ENCODE peak calls at places on chromosomes 4 and X, in six cellular contexts. One of them, this sample, is unnamed.

GRCh38 chr4:169922632-169923276 is 103.4 kb downstream of the MFAP3L start:
- DNase-seq in EH: peak
- DNase-seq in SJSA1: no peak
- DNase-seq in activated gamma-delta T cell treated with Interleukin-2 at 50 U/mL for 16 hours: no peak
- DNase-seq in KG1: no peak
- DNase-seq in bronchial epithelial cell: peak
- DNase-seq in this sample: no peak

GRCh38 chrX:133985164-133986007 is at the start of gene GPC3:
- DNase-seq in EH: peak
- DNase-seq in bronchial epithelial cell: no peak
- DNase-seq in activated gamma-delta T cell treated with Interleukin-2 at 50 U/mL for 16 hours: peak
- DNase-seq in SJSA1: peak
- DNase-seq in KG1: no peak
- DNase-seq in this sample: no peak

GRCh38 chr4:154009191-154009590 is 220.3 kb upstream of the SFRP2 start:
- DNase-seq in activated gamma-delta T cell treated with Interleukin-2 at 50 U/mL for 16 hours: no peak
- DNase-seq in SJSA1: no peak
- DNase-seq in bronchial epithelial cell: peak
- DNase-seq in KG1: no peak
- DNase-seq in EH: peak
- DNase-seq in this sample: no peak

GRCh38 chrX:132173647-132174046 is 45.6 kb downstream of the RAP2C start:
- DNase-seq in SJSA1: no peak
- DNase-seq in activated gamma-delta T cell treated with Interleukin-2 at 50 U/mL for 16 hours: no peak
- DNase-seq in EH: no peak
- DNase-seq in bronchial epithelial cell: no peak
- DNase-seq in KG1: no peak
- DNase-seq in this sample: no peak

GRCh38 chrX:38224160-38224559 is 3.5 kb upstream of the SRPX start:
- DNase-seq in EH: no peak
- DNase-seq in activated gamma-delta T cell treated with Interleukin-2 at 50 U/mL for 16 hours: no peak
- DNase-seq in SJSA1: no peak
- DNase-seq in bronchial epithelial cell: no peak
- DNase-seq in KG1: no peak
- DNase-seq in this sample: no peak

GRCh38 chr4:168558587-168558986 is 61.7 kb downstream of the PALLD start:
- DNase-seq in activated gamma-delta T cell treated with Interleukin-2 at 50 U/mL for 16 hours: no peak
- DNase-seq in KG1: no peak
- DNase-seq in SJSA1: no peak
- DNase-seq in EH: peak
- DNase-seq in bronchial epithelial cell: peak
- DNase-seq in this sample: peak

GRCh38 chrX:40175416-40176255 is 77.9 kb upstream of the BCOR start:
- DNase-seq in activated gamma-delta T cell treated with Interleukin-2 at 50 U/mL for 16 hours: peak
- DNase-seq in SJSA1: peak
- DNase-seq in bronchial epithelial cell: no peak
- DNase-seq in KG1: peak
- DNase-seq in EH: peak
- DNase-seq in this sample: peak

GRCh38 chr4:132003593-132003992 is 1145.5 kb upstream of the PCDH10 start:
- DNase-seq in bronchial epithelial cell: no peak
- DNase-seq in activated gamma-delta T cell treated with Interleukin-2 at 50 U/mL for 16 hours: no peak
- DNase-seq in KG1: no peak
- DNase-seq in SJSA1: no peak
- DNase-seq in EH: no peak
- DNase-seq in this sample: no peak

GRCh38 chr4:136599890-136600289 is 932.4 kb downstream of the PCDH18 start:
- DNase-seq in activated gamma-delta T cell treated with Interleukin-2 at 50 U/mL for 16 hours: no peak
- DNase-seq in bronchial epithelial cell: no peak
- DNase-seq in SJSA1: no peak
- DNase-seq in EH: no peak
- DNase-seq in KG1: no peak
- DNase-seq in this sample: no peak

GRCh38 chrX:45668686-45669443 is 468.2 kb upstream of the DIPK2B start:
- DNase-seq in KG1: no peak
- DNase-seq in bronchial epithelial cell: peak
- DNase-seq in SJSA1: peak
- DNase-seq in activated gamma-delta T cell treated with Interleukin-2 at 50 U/mL for 16 hours: no peak
- DNase-seq in EH: peak
- DNase-seq in this sample: peak

GRCh38 chrX:111270339-111270738 is at the start of gene CAPN6:
- DNase-seq in KG1: no peak
- DNase-seq in bronchial epithelial cell: peak
- DNase-seq in activated gamma-delta T cell treated with Interleukin-2 at 50 U/mL for 16 hours: no peak
- DNase-seq in SJSA1: no peak
- DNase-seq in EH: peak
- DNase-seq in this sample: peak

GRCh38 chrX:129759576-129760061 is 20.1 kb upstream of the SASH3 start:
- DNase-seq in KG1: no peak
- DNase-seq in activated gamma-delta T cell treated with Interleukin-2 at 50 U/mL for 16 hours: peak
- DNase-seq in bronchial epithelial cell: peak
- DNase-seq in SJSA1: peak
- DNase-seq in EH: peak
- DNase-seq in this sample: peak

GRCh38 chrX:106952988-106953387 is 32.8 kb downstream of the CLDN2 start:
- DNase-seq in SJSA1: no peak
- DNase-seq in activated gamma-delta T cell treated with Interleukin-2 at 50 U/mL for 16 hours: no peak
- DNase-seq in EH: peak
- DNase-seq in KG1: no peak
- DNase-seq in bronchial epithelial cell: peak
- DNase-seq in this sample: peak

GRCh38 chr4:183610613-183611012 is 48.4 kb downstream of the RWDD4 start:
- DNase-seq in activated gamma-delta T cell treated with Interleukin-2 at 50 U/mL for 16 hours: no peak
- DNase-seq in bronchial epithelial cell: no peak
- DNase-seq in SJSA1: no peak
- DNase-seq in KG1: no peak
- DNase-seq in EH: no peak
- DNase-seq in this sample: no peak

GRCh38 chr4:173943547-173943946 is 339.9 kb downstream of the FBXO8 start:
- DNase-seq in bronchial epithelial cell: no peak
- DNase-seq in EH: no peak
- DNase-seq in KG1: no peak
- DNase-seq in SJSA1: no peak
- DNase-seq in activated gamma-delta T cell treated with Interleukin-2 at 50 U/mL for 16 hours: no peak
- DNase-seq in this sample: no peak

GRCh38 chr4:7911044-7911578 is 28.6 kb downstream of the AFAP1 start:
- DNase-seq in activated gamma-delta T cell treated with Interleukin-2 at 50 U/mL for 16 hours: no peak
- DNase-seq in SJSA1: no peak
- DNase-seq in bronchial epithelial cell: peak
- DNase-seq in KG1: no peak
- DNase-seq in EH: peak
- DNase-seq in this sample: no peak

GRCh38 chrX:109393859-109394258 is 88.0 kb downstream of the GUCY2F start:
- DNase-seq in KG1: no peak
- DNase-seq in activated gamma-delta T cell treated with Interleukin-2 at 50 U/mL for 16 hours: no peak
- DNase-seq in bronchial epithelial cell: peak
- DNase-seq in SJSA1: no peak
- DNase-seq in EH: no peak
- DNase-seq in this sample: peak

GRCh38 chr4:69057620-69058409 is 38.5 kb upstream of the UGT2B7 start:
- DNase-seq in activated gamma-delta T cell treated with Interleukin-2 at 50 U/mL for 16 hours: no peak
- DNase-seq in EH: no peak
- DNase-seq in KG1: no peak
- DNase-seq in bronchial epithelial cell: no peak
- DNase-seq in SJSA1: no peak
- DNase-seq in this sample: no peak

GRCh38 chrX:42414057-42414456 is 363.9 kb downstream of the PPP1R2C start:
- DNase-seq in KG1: no peak
- DNase-seq in EH: no peak
- DNase-seq in activated gamma-delta T cell treated with Interleukin-2 at 50 U/mL for 16 hours: no peak
- DNase-seq in SJSA1: no peak
- DNase-seq in bronchial epithelial cell: no peak
- DNase-seq in this sample: no peak

GRCh38 chrX:68018248-68019203 is 414.8 kb downstream of the OPHN1 start:
- DNase-seq in KG1: no peak
- DNase-seq in activated gamma-delta T cell treated with Interleukin-2 at 50 U/mL for 16 hours: no peak
- DNase-seq in bronchial epithelial cell: peak
- DNase-seq in SJSA1: no peak
- DNase-seq in EH: peak
- DNase-seq in this sample: peak

GRCh38 chr4:81021995-81022394 is 8.5 kb upstream of the BMP3 start:
- DNase-seq in bronchial epithelial cell: no peak
- DNase-seq in KG1: no peak
- DNase-seq in activated gamma-delta T cell treated with Interleukin-2 at 50 U/mL for 16 hours: no peak
- DNase-seq in SJSA1: no peak
- DNase-seq in EH: no peak
- DNase-seq in this sample: no peak

GRCh38 chr4:40289366-40290188 is 45.6 kb upstream of the CHRNA9 start:
- DNase-seq in activated gamma-delta T cell treated with Interleukin-2 at 50 U/mL for 16 hours: no peak
- DNase-seq in KG1: no peak
- DNase-seq in bronchial epithelial cell: peak
- DNase-seq in SJSA1: no peak
- DNase-seq in EH: peak
- DNase-seq in this sample: no peak

GRCh38 chrX:136880003-136880451 is 498 bp downstream of the RBMX start:
- DNase-seq in bronchial epithelial cell: no peak
- DNase-seq in activated gamma-delta T cell treated with Interleukin-2 at 50 U/mL for 16 hours: peak
- DNase-seq in SJSA1: no peak
- DNase-seq in EH: peak
- DNase-seq in KG1: no peak
- DNase-seq in this sample: no peak

GRCh38 chrX:132467029-132467428 is 21.8 kb downstream of the MBNL3 start:
- DNase-seq in KG1: no peak
- DNase-seq in SJSA1: no peak
- DNase-seq in bronchial epithelial cell: peak
- DNase-seq in activated gamma-delta T cell treated with Interleukin-2 at 50 U/mL for 16 hours: no peak
- DNase-seq in EH: peak
- DNase-seq in this sample: peak

GRCh38 chr4:159925770-159926169 is 822.9 kb downstream of the RAPGEF2 start:
- DNase-seq in SJSA1: no peak
- DNase-seq in KG1: no peak
- DNase-seq in bronchial epithelial cell: no peak
- DNase-seq in EH: no peak
- DNase-seq in activated gamma-delta T cell treated with Interleukin-2 at 50 U/mL for 16 hours: no peak
- DNase-seq in this sample: no peak

GRCh38 chrX:129659137-129659536 is 4.4 kb upstream of the APLN start:
- DNase-seq in bronchial epithelial cell: no peak
- DNase-seq in EH: no peak
- DNase-seq in activated gamma-delta T cell treated with Interleukin-2 at 50 U/mL for 16 hours: no peak
- DNase-seq in SJSA1: no peak
- DNase-seq in KG1: no peak
- DNase-seq in this sample: peak

GRCh38 chrX:9533611-9534010 is 68.8 kb downstream of the TBL1X start:
- DNase-seq in bronchial epithelial cell: no peak
- DNase-seq in EH: no peak
- DNase-seq in SJSA1: no peak
- DNase-seq in activated gamma-delta T cell treated with Interleukin-2 at 50 U/mL for 16 hours: no peak
- DNase-seq in KG1: no peak
- DNase-seq in this sample: no peak

This sample was measured in PC-3.